ENCODE peak calls at places on chromosome 19, in five cellular contexts. N is IMR-90, W is HFF-Myc, D is suprapubic skin, U is uterus. R is an unnamed sample.

GRCh38 chr19:1063030-1063908 is 3.7 kb upstream of the ARHGAP45 start:
- DNase-seq in W (no peak), U (no peak), N (no peak), D (no peak), R (no peak)

GRCh38 chr19:42693760-42694350 is 46.4 kb downstream of the PSG3 start:
- DNase-seq in N (peak; percentile 46), W (peak; percentile 11), U (no peak), D (no peak), R (peak; percentile 54)

GRCh38 chr19:19492026-19492610 is 23.2 kb downstream of the TSSK6 start:
- DNase-seq in N (no peak), D (peak; percentile 62), W (no peak), U (no peak), R (no peak)

GRCh38 chr19:58399903-58400637 is 4.6 kb downstream of the RNF225 start:
- DNase-seq in N (no peak), W (no peak), U (no peak), D (no peak), R (peak; percentile 44)

GRCh38 chr19:9914001-9914314 is 22.4 kb downstream of the OLFM2 start:
- DNase-seq in D (no peak), N (no peak), U (no peak), W (no peak), R (no peak)

GRCh38 chr19:6020972-6021805 is 43.2 kb upstream of the RANBP3 start:
- DNase-seq in N (no peak), W (no peak), U (no peak), D (no peak), R (no peak)

GRCh38 chr19:50457300-50457699 is 19.0 kb upstream of the EMC10 start:
- DNase-seq in D (no peak), W (no peak), U (no peak), N (no peak), R (no peak)

GRCh38 chr19:54481326-54481930 is 8.3 kb upstream of the CDC42EP5 start:
- DNase-seq in N (peak; percentile 33), W (no peak), D (no peak), U (no peak), R (peak; percentile 41)

GRCh38 chr19:34824686-34825085 is 51.7 kb upstream of the ZNF599 start:
- DNase-seq in U (no peak), W (no peak), D (no peak), N (no peak), R (no peak)

GRCh38 chr19:37867831-37868230 is 38.6 kb downstream of the WDR87 start:
- DNase-seq in D (no peak), U (no peak), N (peak; percentile 82), W (peak; percentile 42), R (peak; percentile 56)

GRCh38 chr19:16496613-16496983 is 404 bp downstream of the C19orf44 start:
- DNase-seq in U (peak; percentile 59), D (no peak), N (peak; percentile 44), W (no peak), R (peak; percentile 59)

GRCh38 chr19:13824703-13825102 is 29.5 kb downstream of the ZSWIM4 start:
- DNase-seq in N (no peak), W (no peak), D (no peak), U (no peak), R (no peak)

GRCh38 chr19:664913-665443 is 2.0 kb upstream of the RNF126 start:
- DNase-seq in U (peak; percentile 79), W (no peak), N (peak; percentile 70), D (peak; percentile 87), R (peak; percentile 62)

GRCh38 chr19:7013678-7014077 is 7.6 kb downstream of the MBD3L2B start:
- DNase-seq in N (no peak), D (no peak), U (no peak), W (no peak), R (peak; percentile 8)

GRCh38 chr19:42619271-42619670 is 24.5 kb upstream of the CEACAM8 start:
- DNase-seq in W (no peak), U (no peak), N (no peak), D (no peak), R (no peak)

GRCh38 chr19:51607920-51608562 is 22.2 kb downstream of the SIGLEC5 start:
- DNase-seq in U (peak; percentile 43), D (peak; percentile 78), N (peak; percentile 70), W (peak; percentile 41), R (peak; percentile 73)

GRCh38 chr19:19256072-19256969 is 16.8 kb downstream of the TM6SF2 start:
- DNase-seq in D (peak; percentile 56), U (no peak), W (no peak), N (no peak), R (no peak)

GRCh38 chr19:29548483-29549085 is 22.8 kb downstream of the VSTM2B start:
- DNase-seq in N (no peak), W (no peak), U (no peak), D (no peak), R (no peak)

GRCh38 chr19:50500060-50500752 is 10.8 kb downstream of the JOSD2 start:
- DNase-seq in N (no peak), U (no peak), W (no peak), D (no peak), R (no peak)

GRCh38 chr19:54521022-54521859 is 18.6 kb downstream of the LAIR2 start:
- DNase-seq in D (no peak), W (no peak), N (no peak), U (no peak), R (no peak)

GRCh38 chr19:55197531-55197930 is 11.8 kb downstream of the PTPRH start:
- DNase-seq in D (no peak), W (no peak), U (no peak), N (no peak), R (no peak)

GRCh38 chr19:661427-662196 is 1.4 kb downstream of the RNF126 start:
- DNase-seq in N (no peak), D (no peak), W (no peak), U (no peak), R (no peak)

GRCh38 chr19:17069249-17069648 is 6.0 kb downstream of the HAUS8 start:
- DNase-seq in U (no peak), D (no peak), N (no peak), W (no peak), R (no peak)

GRCh38 chr19:54106716-54107115 is 4.1 kb downstream of the NDUFA3 start:
- DNase-seq in N (no peak), W (no peak), U (no peak), D (no peak), R (no peak)

GRCh38 chr19:5547881-5548280 is 19.9 kb downstream of the TINCR start:
- DNase-seq in U (no peak), W (no peak), D (no peak), N (peak; percentile 51), R (peak; percentile 48)

GRCh38 chr19:290539-291521 is at the start of gene PLPP2:
- DNase-seq in U (peak; percentile 57), D (no peak), N (no peak), W (no peak), R (no peak)

GRCh38 chr19:50314724-50315700 is 14.2 kb downstream of the KCNC3 start:
- DNase-seq in W (no peak), N (no peak), U (no peak), D (peak; percentile 47), R (no peak)

GRCh38 chr19:50983625-50984292 is at the start of gene KLK7:
- DNase-seq in W (no peak), N (no peak), U (no peak), D (no peak), R (no peak)

GRCh38 chr19:40705950-40706619 is 10.6 kb downstream of the COQ8B start:
- DNase-seq in W (no peak), U (no peak), N (no peak), D (no peak), R (no peak)

GRCh38 chr19:5445667-5446066 is 9.6 kb upstream of the ZNRF4 start:
- DNase-seq in N (no peak), U (no peak), W (no peak), D (no peak), R (peak; percentile 11)

GRCh38 chr19:28428644-28429348 is 784.2 kb downstream of the UQCRFS1 start:
- DNase-seq in D (no peak), U (no peak), N (no peak), W (no peak), R (no peak)
- H3K4me3 ChIP-seq in D (no peak overlapping the region), U (no peak overlapping the region), N (no peak overlapping the region), W (no peak overlapping the region), R (no peak overlapping the region)

GRCh38 chr19:45090034-45090433 is 2.9 kb upstream of the PPP1R37 start:
- DNase-seq in U (no peak), N (no peak), D (no peak), W (no peak), R (no peak)

GRCh38 chr19:45092747-45093678 is at the start of gene PPP1R37:
- DNase-seq in N (peak; percentile 97), D (peak; percentile 95), W (peak; percentile 94), U (peak; percentile 91), R (peak; percentile 98)

GRCh38 chr19:45090598-45090997 is 2.4 kb upstream of the PPP1R37 start:
- DNase-seq in U (no peak), N (no peak), W (no peak), D (no peak), R (no peak)

GRCh38 chr19:45094158-45094557 is 1.2 kb downstream of the PPP1R37 start:
- DNase-seq in D (no peak), N (no peak), U (no peak), W (no peak), R (no peak)

DNA sequence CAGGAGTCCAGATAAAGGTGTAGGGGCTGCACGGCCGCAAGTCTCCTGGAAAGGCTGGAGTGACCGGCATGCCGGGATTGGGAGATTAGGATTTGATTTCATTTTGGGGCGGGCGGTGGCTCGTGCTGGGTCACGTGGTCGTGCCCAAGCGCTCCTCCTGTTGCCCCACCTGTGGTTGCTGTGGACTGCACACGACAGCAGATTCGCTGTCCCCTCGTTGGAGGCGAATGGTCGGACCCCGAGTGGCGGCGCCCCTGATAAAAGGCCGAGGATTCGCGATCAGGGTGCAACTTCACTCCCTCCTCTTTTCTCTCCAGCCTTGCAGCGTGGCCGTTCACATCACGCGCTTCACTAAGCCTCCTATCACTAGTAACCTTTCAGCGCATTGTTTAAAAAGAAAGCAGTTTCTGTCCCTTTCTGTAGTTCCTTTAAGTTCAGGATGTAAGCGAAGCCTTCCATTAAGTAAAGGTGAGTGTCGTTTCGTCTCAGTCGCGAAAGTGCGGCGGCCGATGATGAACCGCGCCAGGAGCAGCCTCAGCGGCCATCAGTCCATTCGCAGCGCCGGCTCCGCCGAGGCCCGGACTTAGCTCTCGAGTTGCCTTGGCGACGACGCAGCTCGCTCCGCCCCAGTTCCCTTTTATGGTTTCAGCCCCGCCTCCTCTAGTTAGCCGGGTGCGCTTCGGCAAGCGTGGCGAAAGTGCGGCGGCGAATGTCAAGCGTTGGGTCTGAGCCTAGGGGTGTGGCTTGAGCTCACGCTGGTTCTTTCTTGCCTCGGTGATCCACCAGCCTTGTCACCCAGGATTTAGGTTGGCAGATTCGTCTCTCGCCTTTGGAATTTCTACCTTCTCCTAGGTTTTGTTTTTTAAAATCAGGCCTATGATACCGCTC is 1.7 kb upstream of the PPP1R37 start:
- DNase-seq in U (peak; percentile 97), W (peak; percentile 96), N (peak; percentile 99), D (peak; percentile 97), R (peak; percentile 99)
- TF ChIP-seq CTCF in U (peak; percentile 6), W (no peak), N (no peak), D (no peak), R (no peak)

GRCh38 chr19:43902399-43902798 is 32.7 kb downstream of the ZNF45 start:
- DNase-seq in U (no peak), W (no peak), D (no peak), N (no peak), R (no peak)
- H3K4me3 ChIP-seq in U (no peak overlapping the region), W (no peak overlapping the region), D (peak overlapping the region; percentile 47), N (no peak overlapping the region), R (no peak overlapping the region)

GRCh38 chr19:33192010-33192409 is 2.1 kb upstream of the LRP3 start:
- DNase-seq in N (no peak), U (no peak), W (no peak), D (peak; percentile 25), R (no peak)
- TF ChIP-seq CTCF in N (peak; percentile 5), U (no peak), W (peak; percentile 33), D (no peak), R (no peak)